ENCODE peak calls at places on chromosomes 7 and 10, in ten cellular contexts. One of them, this sample, is unnamed.

GRCh38 chr7:17097668-17098297 is 200.7 kb upstream of the AHR start:
- DNase-seq in SJSA1: no peak
- DNase-seq in stimulated activated CD4-positive, alpha-beta T cell treated with anti-CD3 and anti-CD28 coated beads, Interleukin-15, amount 100 ng/mL, for 24 hours: no peak
- DNase-seq in bronchial epithelial cell: peak
- DNase-seq in RWPE1: no peak
- DNase-seq in G401: no peak
- DNase-seq in fibroblast of lung: no peak
- DNase-seq in activated naive CD4-positive, alpha-beta T cell treated with anti-CD3 and anti-CD28 coated beads for 36 hours: no peak
- DNase-seq in stimulated activated naive CD4-positive, alpha-beta T cell: no peak
- DNase-seq in NCI-H460: no peak
- DNase-seq in this sample: no peak

GRCh38 chr10:122181055-122181732 is 89.9 kb upstream of the BTBD16 start:
- DNase-seq in SJSA1: no peak
- DNase-seq in stimulated activated CD4-positive, alpha-beta T cell treated with anti-CD3 and anti-CD28 coated beads, Interleukin-15, amount 100 ng/mL, for 24 hours: no peak
- DNase-seq in bronchial epithelial cell: peak
- DNase-seq in RWPE1: peak
- DNase-seq in G401: no peak
- DNase-seq in fibroblast of lung: peak
- DNase-seq in activated naive CD4-positive, alpha-beta T cell treated with anti-CD3 and anti-CD28 coated beads for 36 hours: no peak
- DNase-seq in stimulated activated naive CD4-positive, alpha-beta T cell: no peak
- DNase-seq in NCI-H460: no peak
- DNase-seq in this sample: no peak

GRCh38 chr7:155580367-155580766 is 34.0 kb upstream of the CNPY1 start:
- DNase-seq in SJSA1: no peak
- DNase-seq in stimulated activated CD4-positive, alpha-beta T cell treated with anti-CD3 and anti-CD28 coated beads, Interleukin-15, amount 100 ng/mL, for 24 hours: peak
- DNase-seq in bronchial epithelial cell: peak
- DNase-seq in RWPE1: no peak
- DNase-seq in G401: no peak
- DNase-seq in fibroblast of lung: no peak
- DNase-seq in activated naive CD4-positive, alpha-beta T cell treated with anti-CD3 and anti-CD28 coated beads for 36 hours: peak
- DNase-seq in stimulated activated naive CD4-positive, alpha-beta T cell: no peak
- DNase-seq in NCI-H460: no peak
- DNase-seq in this sample: no peak

GRCh38 chr7:116210345-116211005 is at the start of gene TES:
- DNase-seq in SJSA1: peak
- DNase-seq in stimulated activated CD4-positive, alpha-beta T cell treated with anti-CD3 and anti-CD28 coated beads, Interleukin-15, amount 100 ng/mL, for 24 hours: peak
- DNase-seq in bronchial epithelial cell: peak
- DNase-seq in RWPE1: peak
- DNase-seq in G401: no peak
- DNase-seq in fibroblast of lung: peak
- DNase-seq in activated naive CD4-positive, alpha-beta T cell treated with anti-CD3 and anti-CD28 coated beads for 36 hours: peak
- DNase-seq in stimulated activated naive CD4-positive, alpha-beta T cell: peak
- DNase-seq in NCI-H460: peak
- DNase-seq in this sample: peak

GRCh38 chr10:100993986-100994708 is 5.5 kb upstream of the LZTS2 start:
- DNase-seq in SJSA1: no peak
- DNase-seq in stimulated activated CD4-positive, alpha-beta T cell treated with anti-CD3 and anti-CD28 coated beads, Interleukin-15, amount 100 ng/mL, for 24 hours: no peak
- DNase-seq in bronchial epithelial cell: no peak
- DNase-seq in RWPE1: no peak
- DNase-seq in G401: peak
- DNase-seq in fibroblast of lung: peak
- DNase-seq in activated naive CD4-positive, alpha-beta T cell treated with anti-CD3 and anti-CD28 coated beads for 36 hours: no peak
- DNase-seq in stimulated activated naive CD4-positive, alpha-beta T cell: no peak
- DNase-seq in NCI-H460: no peak
- DNase-seq in this sample: no peak

GRCh38 chr10:43219848-43220247 is 47.0 kb downstream of the RASGEF1A start:
- DNase-seq in SJSA1: no peak
- DNase-seq in stimulated activated CD4-positive, alpha-beta T cell treated with anti-CD3 and anti-CD28 coated beads, Interleukin-15, amount 100 ng/mL, for 24 hours: no peak
- DNase-seq in bronchial epithelial cell: no peak
- DNase-seq in RWPE1: no peak
- DNase-seq in G401: no peak
- DNase-seq in fibroblast of lung: no peak
- DNase-seq in activated naive CD4-positive, alpha-beta T cell treated with anti-CD3 and anti-CD28 coated beads for 36 hours: no peak
- DNase-seq in stimulated activated naive CD4-positive, alpha-beta T cell: no peak
- DNase-seq in NCI-H460: no peak
- DNase-seq in this sample: no peak

GRCh38 chr7:95871078-95871848 is 98.9 kb downstream of the DYNC1I1 start:
- DNase-seq in SJSA1: no peak
- DNase-seq in stimulated activated CD4-positive, alpha-beta T cell treated with anti-CD3 and anti-CD28 coated beads, Interleukin-15, amount 100 ng/mL, for 24 hours: peak
- DNase-seq in bronchial epithelial cell: peak
- DNase-seq in RWPE1: peak
- DNase-seq in G401: peak
- DNase-seq in fibroblast of lung: peak
- DNase-seq in activated naive CD4-positive, alpha-beta T cell treated with anti-CD3 and anti-CD28 coated beads for 36 hours: peak
- DNase-seq in stimulated activated naive CD4-positive, alpha-beta T cell: no peak
- DNase-seq in NCI-H460: peak
- DNase-seq in this sample: peak

GRCh38 chr7:158301221-158301620 is 286.4 kb downstream of the PTPRN2 start:
- DNase-seq in SJSA1: no peak
- DNase-seq in stimulated activated CD4-positive, alpha-beta T cell treated with anti-CD3 and anti-CD28 coated beads, Interleukin-15, amount 100 ng/mL, for 24 hours: no peak
- DNase-seq in bronchial epithelial cell: peak
- DNase-seq in RWPE1: no peak
- DNase-seq in G401: no peak
- DNase-seq in fibroblast of lung: no peak
- DNase-seq in activated naive CD4-positive, alpha-beta T cell treated with anti-CD3 and anti-CD28 coated beads for 36 hours: no peak
- DNase-seq in stimulated activated naive CD4-positive, alpha-beta T cell: no peak
- DNase-seq in NCI-H460: no peak
- DNase-seq in this sample: no peak

GRCh38 chr7:17302575-17303142 is 4.2 kb downstream of the AHR start:
- DNase-seq in SJSA1: no peak
- DNase-seq in stimulated activated CD4-positive, alpha-beta T cell treated with anti-CD3 and anti-CD28 coated beads, Interleukin-15, amount 100 ng/mL, for 24 hours: no peak
- DNase-seq in bronchial epithelial cell: peak
- DNase-seq in RWPE1: no peak
- DNase-seq in G401: no peak
- DNase-seq in fibroblast of lung: peak
- DNase-seq in activated naive CD4-positive, alpha-beta T cell treated with anti-CD3 and anti-CD28 coated beads for 36 hours: peak
- DNase-seq in stimulated activated naive CD4-positive, alpha-beta T cell: no peak
- DNase-seq in NCI-H460: peak
- DNase-seq in this sample: no peak

GRCh38 chr10:121687094-121687850 is 89.0 kb upstream of the FGFR2 start:
- DNase-seq in SJSA1: no peak
- DNase-seq in stimulated activated CD4-positive, alpha-beta T cell treated with anti-CD3 and anti-CD28 coated beads, Interleukin-15, amount 100 ng/mL, for 24 hours: no peak
- DNase-seq in bronchial epithelial cell: no peak
- DNase-seq in RWPE1: no peak
- DNase-seq in G401: no peak
- DNase-seq in fibroblast of lung: no peak
- DNase-seq in activated naive CD4-positive, alpha-beta T cell treated with anti-CD3 and anti-CD28 coated beads for 36 hours: no peak
- DNase-seq in stimulated activated naive CD4-positive, alpha-beta T cell: no peak
- DNase-seq in NCI-H460: no peak
- DNase-seq in this sample: no peak

GRCh38 chr7:16934947-16935742 is 53.4 kb upstream of the AGR3 start:
- DNase-seq in SJSA1: no peak
- DNase-seq in stimulated activated CD4-positive, alpha-beta T cell treated with anti-CD3 and anti-CD28 coated beads, Interleukin-15, amount 100 ng/mL, for 24 hours: peak
- DNase-seq in bronchial epithelial cell: peak
- DNase-seq in RWPE1: no peak
- DNase-seq in G401: no peak
- DNase-seq in fibroblast of lung: peak
- DNase-seq in activated naive CD4-positive, alpha-beta T cell treated with anti-CD3 and anti-CD28 coated beads for 36 hours: peak
- DNase-seq in stimulated activated naive CD4-positive, alpha-beta T cell: no peak
- DNase-seq in NCI-H460: no peak
- DNase-seq in this sample: peak

GRCh38 chr10:128567561-128567960 is 441.3 kb upstream of the MKI67 start:
- DNase-seq in SJSA1: no peak
- DNase-seq in stimulated activated CD4-positive, alpha-beta T cell treated with anti-CD3 and anti-CD28 coated beads, Interleukin-15, amount 100 ng/mL, for 24 hours: no peak
- DNase-seq in bronchial epithelial cell: no peak
- DNase-seq in RWPE1: no peak
- DNase-seq in G401: no peak
- DNase-seq in fibroblast of lung: no peak
- DNase-seq in activated naive CD4-positive, alpha-beta T cell treated with anti-CD3 and anti-CD28 coated beads for 36 hours: no peak
- DNase-seq in stimulated activated naive CD4-positive, alpha-beta T cell: no peak
- DNase-seq in NCI-H460: no peak
- DNase-seq in this sample: no peak

GRCh38 chr7:74010407-74010806 is 17.6 kb upstream of the ELN start:
- DNase-seq in SJSA1: no peak
- DNase-seq in stimulated activated CD4-positive, alpha-beta T cell treated with anti-CD3 and anti-CD28 coated beads, Interleukin-15, amount 100 ng/mL, for 24 hours: no peak
- DNase-seq in bronchial epithelial cell: no peak
- DNase-seq in RWPE1: no peak
- DNase-seq in G401: no peak
- DNase-seq in fibroblast of lung: no peak
- DNase-seq in activated naive CD4-positive, alpha-beta T cell treated with anti-CD3 and anti-CD28 coated beads for 36 hours: no peak
- DNase-seq in stimulated activated naive CD4-positive, alpha-beta T cell: no peak
- DNase-seq in NCI-H460: no peak
- DNase-seq in this sample: no peak

GRCh38 chr7:128042027-128042426 is 10.8 kb upstream of the LRRC4 start:
- DNase-seq in SJSA1: no peak
- DNase-seq in stimulated activated CD4-positive, alpha-beta T cell treated with anti-CD3 and anti-CD28 coated beads, Interleukin-15, amount 100 ng/mL, for 24 hours: no peak
- DNase-seq in bronchial epithelial cell: no peak
- DNase-seq in RWPE1: no peak
- DNase-seq in G401: peak
- DNase-seq in fibroblast of lung: no peak
- DNase-seq in activated naive CD4-positive, alpha-beta T cell treated with anti-CD3 and anti-CD28 coated beads for 36 hours: no peak
- DNase-seq in stimulated activated naive CD4-positive, alpha-beta T cell: no peak
- DNase-seq in NCI-H460: no peak
- DNase-seq in this sample: no peak

GRCh38 chr10:34838366-34838900 is 23.3 kb upstream of the PARD3 start:
- DNase-seq in SJSA1: no peak
- DNase-seq in stimulated activated CD4-positive, alpha-beta T cell treated with anti-CD3 and anti-CD28 coated beads, Interleukin-15, amount 100 ng/mL, for 24 hours: no peak
- DNase-seq in bronchial epithelial cell: no peak
- DNase-seq in RWPE1: no peak
- DNase-seq in G401: no peak
- DNase-seq in fibroblast of lung: no peak
- DNase-seq in activated naive CD4-positive, alpha-beta T cell treated with anti-CD3 and anti-CD28 coated beads for 36 hours: no peak
- DNase-seq in stimulated activated naive CD4-positive, alpha-beta T cell: no peak
- DNase-seq in NCI-H460: no peak
- DNase-seq in this sample: no peak